ENCODE peak calls at places on chromosome 14, in five cellular contexts. H, X, J, N and S are unnamed samples.

GRCh38 chr14:73696466-73697390 is 17.5 kb downstream of the PNMA1 start:
- DNase-seq in H (no peak), X (peak; percentile 69), J (no peak), N (no peak), S (no peak)

GRCh38 chr14:105927661-105928060 is 401.3 kb downstream of the TMEM121 start:
- DNase-seq in H (no peak), X (no peak), J (no peak), N (no peak), S (no peak)

GRCh38 chr14:100443643-100444042 is 120.5 kb downstream of the SLC25A47 start:
- DNase-seq in H (no peak), X (no peak), J (no peak), N (peak; percentile 34), S (no peak)

GRCh38 chr14:74871819-74872218 is 4.1 kb downstream of the PROX2 start:
- DNase-seq in H (no peak), X (no peak), J (no peak), N (no peak), S (no peak)

GRCh38 chr14:74682169-74682952 is 30.5 kb downstream of the AREL1 start:
- DNase-seq in H (no peak), X (no peak), J (peak; percentile 30), N (no peak), S (no peak)

GRCh38 chr14:23439107-23439835 is 3.8 kb upstream of the MYH7 start:
- DNase-seq in H (no peak), X (no peak), J (no peak), N (no peak), S (no peak)

GRCh38 chr14:61569783-61570182 is 125.5 kb upstream of the HIF1A start:
- DNase-seq in H (no peak), X (no peak), J (no peak), N (peak; percentile 75), S (no peak)

GRCh38 chr14:26846388-26846787 is 248.6 kb upstream of the NOVA1 start:
- DNase-seq in H (no peak), X (no peak), J (no peak), N (peak; percentile 48), S (no peak)

GRCh38 chr14:62125793-62126192 is 363.6 kb downstream of the SNAPC1 start:
- DNase-seq in H (no peak), X (no peak), J (no peak), N (no peak), S (no peak)

GRCh38 chr14:21030531-21030930 is 514 bp downstream of the TPPP2 start:
- DNase-seq in H (no peak), X (no peak), J (no peak), N (no peak), S (no peak)

GRCh38 chr14:90811641-90812040 is 4.6 kb downstream of the TTC7B start:
- DNase-seq in H (no peak), X (no peak), J (no peak), N (no peak), S (no peak)

GRCh38 chr14:72525087-72525909 is 368.6 kb downstream of the DPF3 start:
- DNase-seq in H (no peak), X (no peak), J (no peak), N (no peak), S (no peak)

GRCh38 chr14:59422069-59422881 is 42.9 kb downstream of the GPR135 start:
- DNase-seq in H (no peak), X (no peak), J (peak; percentile 32), N (no peak), S (no peak)

GRCh38 chr14:68363401-68363800 is 429.5 kb downstream of the ZFP36L1 start:
- DNase-seq in H (no peak), X (no peak), J (no peak), N (peak; percentile 25), S (no peak)

GRCh38 chr14:103094406-103095209 is at the start of gene EXOC3L4:
- DNase-seq in H (no peak), X (no peak), J (no peak), N (no peak), S (no peak)

GRCh38 chr14:105294142-105294597 is 6.6 kb downstream of the BRF1 start:
- DNase-seq in H (peak; percentile 59), X (no peak), J (no peak), N (peak; percentile 25), S (no peak)

GRCh38 chr14:104735830-104736642 is 12.0 kb downstream of the ADSS1 start:
- DNase-seq in H (no peak), X (no peak), J (no peak), N (peak; percentile 81), S (no peak)

GRCh38 chr14:99633913-99634312 is 11.0 kb upstream of the HHIPL1 start:
- DNase-seq in H (no peak), X (no peak), J (no peak), N (no peak), S (no peak)

GRCh38 chr14:36522972-36523685 is 3.1 kb upstream of the NKX2-1 start:
- DNase-seq in H (no peak), X (peak; percentile 7), J (no peak), N (no peak), S (peak; percentile 80)

GRCh38 chr14:65101631-65102440 is 481 bp downstream of the MAX start:
- DNase-seq in H (peak; percentile 33), X (no peak), J (no peak), N (no peak), S (no peak)

GRCh38 chr14:87306770-87307169 is 686.2 kb downstream of the GALC start:
- DNase-seq in H (no peak), X (no peak), J (no peak), N (no peak), S (no peak)

GRCh38 chr14:95508377-95508776 is 8.1 kb downstream of the SYNE3 start:
- DNase-seq in H (no peak), X (no peak), J (no peak), N (no peak), S (no peak)

GRCh38 chr14:78974691-78975090 is 804.5 kb downstream of the NRXN3 start:
- DNase-seq in H (no peak), X (no peak), J (no peak), N (no peak), S (no peak)

GRCh38 chr14:41604793-41605534 is 1.7 kb upstream of the LRFN5 start:
- DNase-seq in H (peak; percentile 2), X (no peak), J (peak; percentile 13), N (peak; percentile 87), S (no peak)

GRCh38 chr14:37641117-37641516 is 45.7 kb downstream of the TTC6 start:
- DNase-seq in H (no peak), X (no peak), J (no peak), N (no peak), S (no peak)

GRCh38 chr14:103213331-103213730 is 90.1 kb downstream of the TNFAIP2 start:
- DNase-seq in H (no peak), X (no peak), J (no peak), N (no peak), S (no peak)

GRCh38 chr14:85587152-85587697 is 57.3 kb downstream of the FLRT2 start:
- DNase-seq in H (no peak), X (no peak), J (no peak), N (peak; percentile 60), S (no peak)

GRCh38 chr14:51643137-51643536 is 8.6 kb upstream of the FRMD6 start:
- DNase-seq in H (no peak), X (no peak), J (no peak), N (peak; percentile 55), S (no peak)

GRCh38 chr14:60346706-60347105 is 97.7 kb downstream of the PPM1A start:
- DNase-seq in H (no peak), X (no peak), J (peak; percentile 36), N (peak; percentile 12), S (no peak)

GRCh38 chr14:37116933-37117844 is 55.2 kb downstream of the SLC25A21 start:
- DNase-seq in H (no peak), X (no peak), J (peak; percentile 13), N (peak; percentile 91), S (no peak)

GRCh38 chr14:45089813-45090212 is 5.9 kb downstream of the PRPF39 start:
- DNase-seq in H (no peak), X (peak; percentile 38), J (no peak), N (peak; percentile 13), S (no peak)

GRCh38 chr14:64423987-64424386 is 35.8 kb downstream of the MTHFD1 start:
- DNase-seq in H (peak; percentile 19), X (no peak), J (no peak), N (peak; percentile 22), S (no peak)

GRCh38 chr14:77786148-77786547 is 13.8 kb upstream of the ADCK1 start:
- DNase-seq in H (no peak), X (no peak), J (no peak), N (no peak), S (no peak)

GRCh38 chr14:69997849-69998248 is 118.6 kb downstream of the SMOC1 start:
- DNase-seq in H (no peak), X (no peak), J (no peak), N (peak; percentile 96), S (no peak)

GRCh38 chr14:80781968-80782367 is 159.6 kb downstream of the CEP128 start:
- DNase-seq in H (no peak), X (no peak), J (no peak), N (peak; percentile 53), S (no peak)

GRCh38 chr14:100077441-100077840 is 12.2 kb downstream of the EVL start:
- DNase-seq in H (no peak), X (no peak), J (no peak), N (no peak), S (peak; percentile 57)

GRCh38 chr14:30558675-30559555 is at the start of gene G2E3:
- DNase-seq in H (peak; percentile 90), X (peak; percentile 94), J (peak; percentile 85), N (peak; percentile 87), S (peak; percentile 97)

GRCh38 chr14:59294662-59294992 is 106.2 kb downstream of the DAAM1 start:
- DNase-seq in H (no peak), X (no peak), J (no peak), N (no peak), S (no peak)